ENCODE peak calls at places on chromosomes 1 and 21, in five cellular contexts. Y, B, F, I and D are unnamed samples.

GRCh38 chr1:7768583-7768982 is 2.5 kb upstream of the VAMP3 start:
- DNase-seq in Y (no peak), B (no peak), F (no peak), I (no peak), D (no peak)

GRCh38 chr1:47688161-47688560 is 250.3 kb downstream of the FOXD2 start:
- DNase-seq in Y (no peak), B (no peak), F (no peak), I (no peak), D (no peak)

GRCh38 chr1:44029911-44030605 is 1.2 kb downstream of the SLC6A9 start:
- DNase-seq in Y (peak), B (peak), F (peak), I (peak), D (peak)

GRCh38 chr1:192783793-192784192 is 25.0 kb upstream of the RGS2 start:
- DNase-seq in Y (no peak), B (no peak), F (no peak), I (no peak), D (no peak)

GRCh38 chr1:35768350-35769187 is 1.2 kb downstream of the CLSPN start:
- DNase-seq in Y (peak), B (no peak), F (no peak), I (no peak), D (no peak)

GRCh38 chr1:167529829-167530474 is 11.6 kb upstream of the CD247 start:
- DNase-seq in Y (no peak), B (no peak), F (no peak), I (peak), D (no peak)

GRCh38 chr1:244388961-244389360 is 62.7 kb downstream of the ADSS2 start:
- DNase-seq in Y (no peak), B (no peak), F (no peak), I (no peak), D (no peak)

GRCh38 chr1:34987018-34987417 is 1.9 kb upstream of the TMEM35B start:
- DNase-seq in Y (no peak), B (no peak), F (no peak), I (no peak), D (no peak)

GRCh38 chr1:153525088-153525713 is 10.6 kb downstream of the S100A6 start:
- DNase-seq in Y (no peak), B (no peak), F (no peak), I (no peak), D (no peak)

GRCh38 chr21:35641271-35642016 is 418.9 kb downstream of the SETD4 start:
- DNase-seq in Y (no peak), B (no peak), F (no peak), I (no peak), D (no peak)

GRCh38 chr21:14533555-14534400 is 12.3 kb downstream of the SAMSN1 start:
- DNase-seq in Y (no peak), B (peak), F (peak), I (no peak), D (no peak)

GRCh38 chr1:89190017-89190416 is 8.7 kb downstream of the GBP4 start:
- DNase-seq in Y (no peak), B (no peak), F (no peak), I (no peak), D (no peak)